ENCODE peak calls at places on chromosomes 12 and 14, in four cellular contexts. V is kidney tubule cell; C is activated T-cell treated with anti-CD3 and anti-CD28 coated beads, Interleukin-2, amount 50 U/mL, for 4 hours; G is NCI-H510A treated with DMSO at 0.1 percent for 48 hours. P is an unnamed sample.

GRCh38 chr12:50928392-50928791 is 24.0 kb upstream of the HIGD1C start:
- DNase-seq in V (no peak), C (no peak), G (no peak), P (no peak)

GRCh38 chr14:24250354-24250753 is 7.9 kb upstream of the TINF2 start:
- DNase-seq in V (no peak), C (no peak), G (no peak), P (no peak)

GRCh38 chr12:110531741-110532333 is 29.7 kb downstream of the RAD9B start:
- DNase-seq in V (no peak), C (no peak), G (no peak), P (no peak)

GRCh38 chr14:30709201-30709600 is 87.1 kb downstream of the SCFD1 start:
- DNase-seq in V (no peak), C (no peak), G (no peak), P (no peak)

GRCh38 chr12:21607701-21608100 is 3.1 kb upstream of the GYS2 start:
- DNase-seq in V (peak; percentile 35), C (no peak), G (no peak), P (no peak)

GRCh38 chr12:14403711-14404164 is 38.3 kb downstream of the ATF7IP start:
- DNase-seq in V (peak; percentile 85), C (no peak), G (peak; percentile 72), P (no peak)

GRCh38 chr12:53588155-53588554 is 38.0 kb downstream of the ATF7 start:
- DNase-seq in V (no peak), C (no peak), G (no peak), P (no peak)

GRCh38 chr14:58617619-58618018 is 20.1 kb upstream of the DACT1 start:
- DNase-seq in V (no peak), C (no peak), G (no peak), P (no peak)

GRCh38 chr14:77338332-77338731 is 17.5 kb downstream of the GSTZ1 start:
- DNase-seq in V (peak; percentile 65), C (no peak), G (no peak), P (no peak)

GRCh38 chr14:75711796-75712211 is 50.8 kb downstream of the TTLL5 start:
- DNase-seq in V (peak; percentile 99), C (no peak), G (no peak), P (peak; percentile 61)

GRCh38 chr12:59929091-59929490 is 333.3 kb downstream of the SLC16A7 start:
- DNase-seq in V (peak; percentile 55), C (no peak), G (no peak), P (no peak)

GRCh38 chr12:100499416-100499815 is 25.8 kb downstream of the NR1H4 start:
- DNase-seq in V (peak; percentile 53), C (no peak), G (no peak), P (no peak)

GRCh38 chr12:71799105-71799504 is 40.5 kb upstream of the TBC1D15 start:
- DNase-seq in V (peak; percentile 78), C (no peak), G (no peak), P (no peak)